ENCODE peak calls at places on chromosomes 6 and 20, in seven cellular contexts. T is lower lobe of right lung, H is foreskin fibroblast, A is activated T-cell treated with anti-CD3 and anti-CD28 coated beads for 1 hour, S is colonic mucosa, U is uterus, P is NCI-H2081. L is an unnamed sample.

GRCh38 chr20:45611054-45611453 is 18.5 kb upstream of the WFDC10A start:
- DNase-seq in T (no peak), H (peak), A (no peak), S (no peak), U (no peak), P (no peak), L (no peak)

GRCh38 chr6:84976516-84977420 is 212.4 kb upstream of the TBX18 start:
- DNase-seq in T (no peak), H (peak), A (no peak), S (no peak), U (no peak), P (no peak), L (no peak)

GRCh38 chr6:130421567-130421966 is 55.8 kb downstream of the TMEM200A start:
- DNase-seq in T (no peak), H (peak), A (no peak), S (no peak), U (no peak), P (no peak), L (no peak)

GRCh38 chr6:105209950-105210706 is 30.3 kb upstream of the POPDC3 start:
- DNase-seq in T (no peak), H (peak), A (no peak), S (no peak), U (no peak), P (no peak), L (no peak)

GRCh38 chr6:159693894-159694545 is 979 bp upstream of the SOD2 start:
- DNase-seq in T (no peak), H (no peak), A (no peak), S (peak), U (peak), P (no peak), L (no peak)

GRCh38 chr20:33518071-33518470 is 28.2 kb downstream of the CBFA2T2 start:
- DNase-seq in T (no peak), H (peak), A (no peak), S (no peak), U (no peak), P (no peak), L (no peak)

GRCh38 chr6:141988954-141989705 is 143.6 kb upstream of the GJE1 start:
- DNase-seq in T (no peak), H (peak), A (no peak), S (no peak), U (no peak), P (peak), L (no peak)

GRCh38 chr20:53402233-53403005 is 191.2 kb downstream of the ZNF217 start:
- DNase-seq in T (no peak), H (no peak), A (peak), S (no peak), U (no peak), P (no peak), L (no peak)

GRCh38 chr6:133630651-133631050 is 258.3 kb upstream of the TCF21 start:
- DNase-seq in T (no peak), H (no peak), A (no peak), S (no peak), U (no peak), P (no peak), L (no peak)

GRCh38 chr6:4776493-4776966 is 326 bp downstream of the CDYL start:
- DNase-seq in T (peak), H (no peak), A (peak), S (peak), U (no peak), P (no peak), L (no peak)

GRCh38 chr6:30884521-30885480 is 482 bp downstream of the DDR1 start:
- DNase-seq in T (no peak), H (peak), A (no peak), S (peak), U (peak), P (no peak), L (no peak)